ENCODE peak calls at places on chromosomes 6 and 20, in five cellular contexts. One of them, this sample, is unnamed. For H3K36me3, the result is how much of the 10 kb centered on the place peaks cover.

GRCh38 chr6:6313012-6313411 is 7.5 kb downstream of the F13A1 start:
- DNase-seq in aorta: no peak
- DNase-seq in heart right ventricle: no peak
- DNase-seq in pancreas: no peak
- DNase-seq in CD8-positive, alpha-beta memory T cell: no peak
- DNase-seq in this sample: no peak

GRCh38 chr20:62063601-62063980 is 2.1 kb downstream of the TAF4 start:
- DNase-seq in heart right ventricle: no peak
- DNase-seq in pancreas: no peak
- DNase-seq in aorta: no peak
- DNase-seq in CD8-positive, alpha-beta memory T cell: no peak
- DNase-seq in this sample: no peak

GRCh38 chr20:47691632-47692031 is 93.6 kb downstream of the SULF2 start:
- DNase-seq in CD8-positive, alpha-beta memory T cell: no peak
- DNase-seq in heart right ventricle: no peak
- DNase-seq in aorta: no peak
- DNase-seq in pancreas: no peak
- DNase-seq in this sample: no peak

GRCh38 chr6:29651413-29652197 is 5.3 kb upstream of the MOG start:
- DNase-seq in aorta: no peak
- DNase-seq in pancreas: no peak
- DNase-seq in heart right ventricle: no peak
- DNase-seq in CD8-positive, alpha-beta memory T cell: peak
- DNase-seq in this sample: no peak

GRCh38 chr6:135883045-135883444 is 31.5 kb downstream of the PDE7B start:
- DNase-seq in CD8-positive, alpha-beta memory T cell: no peak
- DNase-seq in aorta: no peak
- DNase-seq in pancreas: no peak
- DNase-seq in heart right ventricle: no peak
- DNase-seq in this sample: peak

GRCh38 chr6:52106994-52107393 is 19.6 kb upstream of the PKHD1 start:
- DNase-seq in aorta: no peak
- DNase-seq in CD8-positive, alpha-beta memory T cell: no peak
- DNase-seq in heart right ventricle: no peak
- DNase-seq in pancreas: no peak
- DNase-seq in this sample: no peak

GRCh38 chr6:106087548-106088325 is 1.6 kb downstream of the PRDM1 start:
- DNase-seq in aorta: peak
- DNase-seq in heart right ventricle: no peak
- DNase-seq in CD8-positive, alpha-beta memory T cell: no peak
- DNase-seq in pancreas: no peak
- DNase-seq in this sample: no peak

GRCh38 chr20:11671015-11671511 is 246.6 kb upstream of the BTBD3 start:
- DNase-seq in aorta: no peak
- DNase-seq in pancreas: no peak
- DNase-seq in heart right ventricle: no peak
- DNase-seq in CD8-positive, alpha-beta memory T cell: no peak
- DNase-seq in this sample: no peak

GRCh38 chr6:18226451-18226850 is 37.9 kb downstream of the DEK start:
- DNase-seq in aorta: no peak
- DNase-seq in CD8-positive, alpha-beta memory T cell: no peak
- DNase-seq in pancreas: no peak
- DNase-seq in heart right ventricle: no peak
- DNase-seq in this sample: no peak
- H3K36me3 ChIP-seq in aorta: under half
- H3K36me3 ChIP-seq in CD8-positive, alpha-beta memory T cell: under half
- H3K36me3 ChIP-seq in pancreas: under half
- H3K36me3 ChIP-seq in heart right ventricle: half or more
- H3K36me3 ChIP-seq in this sample: half or more

GRCh38 chr6:31782126-31782941 is 5.2 kb upstream of the VWA7 start:
- DNase-seq in heart right ventricle: no peak
- DNase-seq in aorta: no peak
- DNase-seq in CD8-positive, alpha-beta memory T cell: no peak
- DNase-seq in pancreas: no peak
- DNase-seq in this sample: no peak
- H3K36me3 ChIP-seq in heart right ventricle: half or more
- H3K36me3 ChIP-seq in aorta: under half
- H3K36me3 ChIP-seq in CD8-positive, alpha-beta memory T cell: under half
- H3K36me3 ChIP-seq in pancreas: under half
- H3K36me3 ChIP-seq in this sample: half or more

GRCh38 chr6:50831216-50831615 is 12.5 kb downstream of the TFAP2B start:
- DNase-seq in CD8-positive, alpha-beta memory T cell: no peak
- DNase-seq in pancreas: no peak
- DNase-seq in heart right ventricle: no peak
- DNase-seq in aorta: no peak
- DNase-seq in this sample: no peak
- H3K36me3 ChIP-seq in CD8-positive, alpha-beta memory T cell: under half
- H3K36me3 ChIP-seq in pancreas: under half
- H3K36me3 ChIP-seq in heart right ventricle: under half
- H3K36me3 ChIP-seq in aorta: under half
- H3K36me3 ChIP-seq in this sample: under half

GRCh38 chr6:20698675-20699074 is 164.4 kb downstream of the CDKAL1 start:
- DNase-seq in pancreas: no peak
- DNase-seq in aorta: no peak
- DNase-seq in CD8-positive, alpha-beta memory T cell: no peak
- DNase-seq in heart right ventricle: no peak
- DNase-seq in this sample: no peak
- H3K36me3 ChIP-seq in pancreas: under half
- H3K36me3 ChIP-seq in aorta: under half
- H3K36me3 ChIP-seq in CD8-positive, alpha-beta memory T cell: under half
- H3K36me3 ChIP-seq in heart right ventricle: under half
- H3K36me3 ChIP-seq in this sample: under half

DNA sequence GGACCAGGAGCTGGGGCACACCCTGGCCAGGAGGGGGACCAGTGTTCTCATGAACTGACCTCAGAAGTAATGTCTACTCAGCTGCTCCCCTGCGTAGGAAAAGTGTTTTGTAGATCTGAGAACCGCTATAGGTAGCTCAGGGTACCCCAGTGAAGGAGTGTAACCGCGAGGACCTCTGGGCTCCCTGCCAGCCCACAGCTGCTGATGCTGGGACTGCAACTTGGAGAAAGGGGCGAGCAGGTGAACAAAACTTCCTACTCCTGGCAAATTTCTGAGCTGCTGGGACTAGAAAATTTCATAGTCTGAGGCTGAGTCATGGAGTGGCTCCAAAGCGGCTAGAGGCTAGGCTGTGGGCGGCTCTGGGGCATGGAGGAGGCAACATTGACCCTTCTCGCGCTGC is 51.9 kb downstream of the PYGB start:
- DNase-seq in pancreas: no peak
- DNase-seq in CD8-positive, alpha-beta memory T cell: no peak
- DNase-seq in aorta: no peak
- DNase-seq in heart right ventricle: no peak
- DNase-seq in this sample: no peak
- H3K36me3 ChIP-seq in pancreas: under half
- H3K36me3 ChIP-seq in CD8-positive, alpha-beta memory T cell: under half
- H3K36me3 ChIP-seq in aorta: under half
- H3K36me3 ChIP-seq in heart right ventricle: half or more
- H3K36me3 ChIP-seq in this sample: under half

DNA sequence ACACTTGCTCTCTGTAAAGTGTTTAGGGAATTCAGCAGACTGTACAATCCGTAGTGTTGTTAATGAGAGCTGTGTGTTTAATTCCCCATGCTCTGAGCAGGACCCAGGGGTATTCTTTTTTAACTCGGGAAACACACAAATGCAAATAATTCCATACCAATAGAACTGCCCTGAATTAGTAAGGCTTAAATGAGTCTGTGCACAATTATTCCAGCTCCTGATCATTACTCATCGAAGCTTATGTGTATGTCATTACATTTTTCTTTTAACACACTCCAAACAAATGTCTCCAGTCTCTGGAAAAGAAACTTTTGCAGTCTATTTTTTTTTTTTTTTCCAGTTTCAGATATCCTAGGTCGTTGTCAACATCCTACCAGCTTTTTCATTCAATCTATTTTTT is 338.7 kb upstream of the ARID1B start:
- DNase-seq in pancreas: no peak
- DNase-seq in heart right ventricle: no peak
- DNase-seq in aorta: no peak
- DNase-seq in CD8-positive, alpha-beta memory T cell: no peak
- DNase-seq in this sample: no peak
- H3K36me3 ChIP-seq in pancreas: under half
- H3K36me3 ChIP-seq in heart right ventricle: under half
- H3K36me3 ChIP-seq in aorta: under half
- H3K36me3 ChIP-seq in CD8-positive, alpha-beta memory T cell: under half
- H3K36me3 ChIP-seq in this sample: under half

GRCh38 chr6:142771162-142771561 is 173.8 kb downstream of the HIVEP2 start:
- DNase-seq in heart right ventricle: no peak
- DNase-seq in CD8-positive, alpha-beta memory T cell: no peak
- DNase-seq in aorta: no peak
- DNase-seq in pancreas: no peak
- DNase-seq in this sample: no peak

GRCh38 chr6:142773324-142773723 is 171.7 kb downstream of the HIVEP2 start:
- DNase-seq in pancreas: no peak
- DNase-seq in CD8-positive, alpha-beta memory T cell: no peak
- DNase-seq in aorta: no peak
- DNase-seq in heart right ventricle: no peak
- DNase-seq in this sample: no peak

GRCh38 chr6:142773859-142774258 is 171.1 kb downstream of the HIVEP2 start:
- DNase-seq in pancreas: no peak
- DNase-seq in CD8-positive, alpha-beta memory T cell: no peak
- DNase-seq in heart right ventricle: no peak
- DNase-seq in aorta: no peak
- DNase-seq in this sample: no peak

DNA sequence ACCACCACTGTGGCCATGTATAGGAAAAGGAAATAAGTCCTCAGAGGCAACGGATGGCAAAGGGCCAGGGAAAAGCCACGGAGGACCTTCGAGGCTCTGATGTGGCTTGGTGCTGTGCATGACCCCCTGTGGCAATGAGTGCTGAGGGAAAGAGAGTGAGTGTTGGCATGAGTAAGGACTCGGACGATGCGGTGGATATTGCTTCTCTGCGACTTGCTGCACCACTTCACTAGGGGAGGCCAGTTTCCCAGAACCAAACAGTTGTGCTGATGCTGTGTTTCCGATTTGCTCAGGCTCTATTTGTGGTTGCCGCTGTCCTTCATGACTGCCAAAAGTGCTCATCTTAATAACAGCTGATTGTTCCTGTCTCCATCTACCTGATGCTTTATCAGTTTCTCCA is 170.7 kb downstream of the HIVEP2 start:
- DNase-seq in CD8-positive, alpha-beta memory T cell: no peak
- DNase-seq in pancreas: no peak
- DNase-seq in aorta: no peak
- DNase-seq in heart right ventricle: no peak
- DNase-seq in this sample: no peak
- H3K36me3 ChIP-seq in CD8-positive, alpha-beta memory T cell: under half
- H3K36me3 ChIP-seq in pancreas: under half
- H3K36me3 ChIP-seq in aorta: under half
- H3K36me3 ChIP-seq in heart right ventricle: half or more
- H3K36me3 ChIP-seq in this sample: under half

GRCh38 chr20:23369424-23369823 is 7.4 kb downstream of the GZF1 start:
- DNase-seq in aorta: no peak
- DNase-seq in pancreas: no peak
- DNase-seq in CD8-positive, alpha-beta memory T cell: no peak
- DNase-seq in heart right ventricle: no peak
- DNase-seq in this sample: no peak
- H3K36me3 ChIP-seq in aorta: under half
- H3K36me3 ChIP-seq in pancreas: under half
- H3K36me3 ChIP-seq in CD8-positive, alpha-beta memory T cell: under half
- H3K36me3 ChIP-seq in heart right ventricle: half or more
- H3K36me3 ChIP-seq in this sample: half or more

GRCh38 chr6:42679358-42679757 is 43.0 kb downstream of the PRPH2 start:
- DNase-seq in heart right ventricle: no peak
- DNase-seq in CD8-positive, alpha-beta memory T cell: no peak
- DNase-seq in pancreas: no peak
- DNase-seq in aorta: no peak
- DNase-seq in this sample: no peak

DNA sequence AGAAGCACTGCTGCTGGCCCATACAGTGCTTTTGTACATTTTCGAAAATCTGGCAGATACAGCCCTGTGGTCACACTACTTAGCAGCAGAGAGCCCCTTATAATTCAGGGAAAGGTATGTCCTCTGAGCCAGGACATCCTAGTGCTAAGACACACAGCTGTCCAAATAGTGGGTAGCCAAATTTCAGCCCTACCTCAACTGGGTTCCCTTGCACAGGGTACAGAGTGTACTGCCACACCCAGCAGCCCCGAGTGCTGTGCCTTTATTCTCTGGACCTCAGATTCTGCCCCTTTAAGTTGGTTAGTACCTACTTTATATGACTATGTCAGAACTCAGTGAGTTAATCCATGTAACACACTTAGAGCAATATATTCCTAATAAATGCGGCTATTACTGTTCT is 47.6 kb downstream of the PRPH2 start:
- DNase-seq in CD8-positive, alpha-beta memory T cell: no peak
- DNase-seq in heart right ventricle: no peak
- DNase-seq in pancreas: no peak
- DNase-seq in aorta: no peak
- DNase-seq in this sample: no peak
- H3K36me3 ChIP-seq in CD8-positive, alpha-beta memory T cell: half or more
- H3K36me3 ChIP-seq in heart right ventricle: half or more
- H3K36me3 ChIP-seq in pancreas: under half
- H3K36me3 ChIP-seq in aorta: under half
- H3K36me3 ChIP-seq in this sample: half or more

GRCh38 chr6:31734247-31734702 is 2.1 kb downstream of the CLIC1 start:
- DNase-seq in pancreas: no peak
- DNase-seq in CD8-positive, alpha-beta memory T cell: no peak
- DNase-seq in aorta: no peak
- DNase-seq in heart right ventricle: no peak
- DNase-seq in this sample: no peak

GRCh38 chr6:31729979-31730630 is 1.0 kb upstream of the DDAH2 start:
- DNase-seq in pancreas: peak
- DNase-seq in CD8-positive, alpha-beta memory T cell: peak
- DNase-seq in aorta: peak
- DNase-seq in heart right ventricle: peak
- DNase-seq in this sample: peak

GRCh38 chr6:31730631-31731086 is 1.6 kb upstream of the DDAH2 start:
- DNase-seq in aorta: no peak
- DNase-seq in pancreas: no peak
- DNase-seq in CD8-positive, alpha-beta memory T cell: no peak
- DNase-seq in heart right ventricle: no peak
- DNase-seq in this sample: no peak

GRCh38 chr6:31733734-31734133 is 2.6 kb downstream of the CLIC1 start:
- DNase-seq in aorta: no peak
- DNase-seq in CD8-positive, alpha-beta memory T cell: no peak
- DNase-seq in pancreas: no peak
- DNase-seq in heart right ventricle: no peak
- DNase-seq in this sample: no peak

GRCh38 chr6:31732029-31732428 is 2.9 kb upstream of the DDAH2 start:
- DNase-seq in CD8-positive, alpha-beta memory T cell: no peak
- DNase-seq in heart right ventricle: no peak
- DNase-seq in pancreas: no peak
- DNase-seq in aorta: no peak
- DNase-seq in this sample: no peak
- H3K36me3 ChIP-seq in CD8-positive, alpha-beta memory T cell: under half
- H3K36me3 ChIP-seq in heart right ventricle: half or more
- H3K36me3 ChIP-seq in pancreas: under half
- H3K36me3 ChIP-seq in aorta: under half
- H3K36me3 ChIP-seq in this sample: half or more